ENCODE peak calls at places on chromosomes 16 and 17, in seven cellular contexts. Q is AG09309; K is heart left ventricle; D is T-cell; M is activated naive CD8-positive, alpha-beta T cell treated with anti-CD3 and anti-CD28 coated beads for 36 hours; T is C1 segment of cervical spinal cord; C is hepatic stellate cell. U is an unnamed sample.

GRCh38 chr17:63474174-63474913 is 2.5 kb upstream of the ACE start:
- DNase-seq in Q (no peak), K (no peak), D (no peak), M (no peak), T (no peak), C (no peak), U (no peak)

GRCh38 chr17:28612936-28613872 is 781 bp downstream of the RSKR start:
- DNase-seq in Q (no peak), K (no peak), D (peak; percentile 37), M (peak; percentile 13), T (no peak), C (peak; percentile 44), U (peak; percentile 60)

GRCh38 chr16:88926374-88926990 is 50.5 kb downstream of the CBFA2T3 start:
- DNase-seq in Q (no peak), K (no peak), D (no peak), M (no peak), T (no peak), C (peak; percentile 75), U (no peak)

GRCh38 chr17:36136439-36136838 is 32.8 kb downstream of the CCL4 start:
- DNase-seq in Q (no peak), K (no peak), D (no peak), M (no peak), T (no peak), C (no peak), U (no peak)

GRCh38 chr16:67026570-67026969 is 2.4 kb upstream of the CBFB start:
- DNase-seq in Q (no peak), K (no peak), D (no peak), M (no peak), T (no peak), C (no peak), U (no peak)

GRCh38 chr17:72725432-72726068 is 366.9 kb downstream of the SLC39A11 start:
- DNase-seq in Q (no peak), K (no peak), D (peak; percentile 56), M (peak; percentile 50), T (no peak), C (peak; percentile 43), U (peak; percentile 74)

GRCh38 chr17:48175692-48176450 is 68.3 kb downstream of the SNX11 start:
- DNase-seq in Q (peak; percentile 34), K (no peak), D (no peak), M (no peak), T (no peak), C (peak; percentile 21), U (peak; percentile 75)

GRCh38 chr17:81084691-81085419 is 49.9 kb downstream of the BAIAP2 start:
- DNase-seq in Q (no peak), K (no peak), D (no peak), M (no peak), T (peak; percentile 20), C (no peak), U (no peak)

GRCh38 chr17:40818733-40819527 is 3.5 kb downstream of the KRT10 start:
- DNase-seq in Q (no peak), K (peak; percentile 92), D (peak; percentile 88), M (peak; percentile 85), T (peak; percentile 45), C (peak; percentile 61), U (peak; percentile 91)

GRCh38 chr16:84314373-84314772 is 19.7 kb downstream of the WFDC1 start:
- DNase-seq in Q (no peak), K (no peak), D (no peak), M (no peak), T (no peak), C (no peak), U (no peak)

GRCh38 chr17:4073983-4074830 is 68.6 kb downstream of the ZZEF1 start:
- DNase-seq in Q (no peak), K (no peak), D (no peak), M (no peak), T (peak; percentile 2), C (no peak), U (no peak)

GRCh38 chr16:1311738-1312458 is 2.5 kb downstream of the UBE2I start:
- DNase-seq in Q (no peak), K (peak; percentile 69), D (no peak), M (no peak), T (no peak), C (no peak), U (peak; percentile 50)

GRCh38 chr16:3592559-3592958 is 15.4 kb upstream of the NLRC3 start:
- DNase-seq in Q (no peak), K (no peak), D (no peak), M (no peak), T (no peak), C (no peak), U (no peak)

GRCh38 chr17:77704048-77704815 is 254.3 kb upstream of the TNRC6C start:
- DNase-seq in Q (no peak), K (no peak), D (no peak), M (no peak), T (no peak), C (no peak), U (no peak)

GRCh38 chr17:51165680-51166197 is 472 bp upstream of the NME2 start:
- DNase-seq in Q (no peak), K (peak; percentile 63), D (no peak), M (no peak), T (peak; percentile 41), C (no peak), U (peak; percentile 41)

GRCh38 chr17:29090746-29091395 is 47.9 kb downstream of the PIPOX start:
- DNase-seq in Q (no peak), K (no peak), D (no peak), M (no peak), T (peak; percentile 15), C (no peak), U (no peak)

GRCh38 chr17:44932096-44932495 is 15.5 kb downstream of the KIF18B start:
- DNase-seq in Q (no peak), K (no peak), D (no peak), M (no peak), T (no peak), C (no peak), U (no peak)

GRCh38 chr17:73719588-73720071 is 75.4 kb upstream of the SDK2 start:
- DNase-seq in Q (no peak), K (peak; percentile 73), D (no peak), M (no peak), T (peak; percentile 61), C (no peak), U (no peak)

GRCh38 chr17:47698749-47699535 is 5.0 kb downstream of the TBKBP1 start:
- DNase-seq in Q (no peak), K (peak; percentile 88), D (peak; percentile 83), M (peak; percentile 76), T (peak; percentile 25), C (peak; percentile 96), U (peak; percentile 94)

GRCh38 chr17:8563981-8564602 is 66.4 kb downstream of the MYH10 start:
- DNase-seq in Q (peak; percentile 29), K (no peak), D (no peak), M (no peak), T (no peak), C (no peak), U (no peak)

GRCh38 chr16:1912215-1912543 is 6.0 kb downstream of the HS3ST6 start:
- DNase-seq in Q (no peak), K (no peak), D (no peak), M (no peak), T (no peak), C (no peak), U (no peak)

GRCh38 chr17:62321451-62321850 is 58.9 kb upstream of the EFCAB3 start:
- DNase-seq in Q (no peak), K (no peak), D (no peak), M (no peak), T (no peak), C (no peak), U (no peak)